ENCODE peak calls at places on chromosomes 12 and 14, in eight cellular contexts. One of them, this sample, is unnamed.

GRCh38 chr12:103680591-103681065 is 93.6 kb downstream of the STAB2 start:
- DNase-seq in mucosa of descending colon: peak
- DNase-seq in nephron progenitor cell: no peak
- DNase-seq in fibroblast of the aortic adventitia: peak
- DNase-seq in WERI-Rb-1: peak
- DNase-seq in coronary artery: peak
- DNase-seq in body of pancreas: peak
- DNase-seq in uterus: peak
- DNase-seq in this sample: no peak

GRCh38 chr12:85310456-85311076 is 30.5 kb downstream of the ALX1 start:
- DNase-seq in WERI-Rb-1: no peak
- DNase-seq in nephron progenitor cell: no peak
- DNase-seq in fibroblast of the aortic adventitia: peak
- DNase-seq in uterus: no peak
- DNase-seq in coronary artery: no peak
- DNase-seq in body of pancreas: no peak
- DNase-seq in mucosa of descending colon: no peak
- DNase-seq in this sample: no peak

GRCh38 chr12:92080390-92081285 is 65.0 kb downstream of the BTG1 start:
- DNase-seq in coronary artery: no peak
- DNase-seq in mucosa of descending colon: no peak
- DNase-seq in body of pancreas: no peak
- DNase-seq in uterus: no peak
- DNase-seq in fibroblast of the aortic adventitia: peak
- DNase-seq in WERI-Rb-1: no peak
- DNase-seq in nephron progenitor cell: no peak
- DNase-seq in this sample: peak

GRCh38 chr14:90857866-90858265 is 41.6 kb upstream of the TTC7B start:
- DNase-seq in uterus: no peak
- DNase-seq in fibroblast of the aortic adventitia: no peak
- DNase-seq in WERI-Rb-1: no peak
- DNase-seq in body of pancreas: no peak
- DNase-seq in coronary artery: no peak
- DNase-seq in nephron progenitor cell: no peak
- DNase-seq in mucosa of descending colon: no peak
- DNase-seq in this sample: no peak

GRCh38 chr14:67934087-67934486 is 114.5 kb downstream of the RAD51B start:
- DNase-seq in coronary artery: no peak
- DNase-seq in WERI-Rb-1: peak
- DNase-seq in body of pancreas: peak
- DNase-seq in nephron progenitor cell: peak
- DNase-seq in fibroblast of the aortic adventitia: peak
- DNase-seq in uterus: peak
- DNase-seq in mucosa of descending colon: no peak
- DNase-seq in this sample: peak

GRCh38 chr12:85781751-85782150 is 54.5 kb downstream of the RASSF9 start:
- DNase-seq in nephron progenitor cell: no peak
- DNase-seq in fibroblast of the aortic adventitia: no peak
- DNase-seq in WERI-Rb-1: peak
- DNase-seq in body of pancreas: no peak
- DNase-seq in uterus: no peak
- DNase-seq in coronary artery: no peak
- DNase-seq in mucosa of descending colon: no peak
- DNase-seq in this sample: no peak

GRCh38 chr12:82912406-82912805 is 225.7 kb downstream of the TMTC2 start:
- DNase-seq in mucosa of descending colon: no peak
- DNase-seq in nephron progenitor cell: no peak
- DNase-seq in uterus: no peak
- DNase-seq in fibroblast of the aortic adventitia: peak
- DNase-seq in coronary artery: no peak
- DNase-seq in body of pancreas: no peak
- DNase-seq in WERI-Rb-1: no peak
- DNase-seq in this sample: no peak

GRCh38 chr12:123991402-123991951 is 18.5 kb downstream of the ZNF664 start:
- DNase-seq in nephron progenitor cell: no peak
- DNase-seq in mucosa of descending colon: no peak
- DNase-seq in fibroblast of the aortic adventitia: no peak
- DNase-seq in coronary artery: no peak
- DNase-seq in uterus: no peak
- DNase-seq in WERI-Rb-1: no peak
- DNase-seq in body of pancreas: no peak
- DNase-seq in this sample: peak

GRCh38 chr14:75577090-75577489 is 1.3 kb upstream of the FLVCR2 start:
- DNase-seq in WERI-Rb-1: no peak
- DNase-seq in mucosa of descending colon: no peak
- DNase-seq in nephron progenitor cell: no peak
- DNase-seq in body of pancreas: no peak
- DNase-seq in uterus: no peak
- DNase-seq in fibroblast of the aortic adventitia: no peak
- DNase-seq in coronary artery: no peak
- DNase-seq in this sample: no peak

GRCh38 chr14:45145214-45145613 is 9.5 kb downstream of the FANCM start:
- DNase-seq in mucosa of descending colon: no peak
- DNase-seq in uterus: no peak
- DNase-seq in coronary artery: no peak
- DNase-seq in body of pancreas: no peak
- DNase-seq in nephron progenitor cell: no peak
- DNase-seq in WERI-Rb-1: no peak
- DNase-seq in fibroblast of the aortic adventitia: no peak
- DNase-seq in this sample: no peak

GRCh38 chr14:53161758-53162512 is 8.8 kb upstream of the DDHD1 start:
- DNase-seq in nephron progenitor cell: no peak
- DNase-seq in coronary artery: no peak
- DNase-seq in WERI-Rb-1: no peak
- DNase-seq in mucosa of descending colon: no peak
- DNase-seq in body of pancreas: no peak
- DNase-seq in fibroblast of the aortic adventitia: no peak
- DNase-seq in uterus: no peak
- DNase-seq in this sample: no peak

GRCh38 chr12:130482448-130482847 is 144.8 kb downstream of the PIWIL1 start:
- DNase-seq in mucosa of descending colon: no peak
- DNase-seq in nephron progenitor cell: no peak
- DNase-seq in fibroblast of the aortic adventitia: no peak
- DNase-seq in uterus: no peak
- DNase-seq in body of pancreas: no peak
- DNase-seq in coronary artery: no peak
- DNase-seq in WERI-Rb-1: no peak
- DNase-seq in this sample: no peak

GRCh38 chr12:91274886-91275285 is 92.3 kb upstream of the DCN start:
- DNase-seq in body of pancreas: peak
- DNase-seq in nephron progenitor cell: no peak
- DNase-seq in mucosa of descending colon: no peak
- DNase-seq in coronary artery: no peak
- DNase-seq in uterus: peak
- DNase-seq in WERI-Rb-1: peak
- DNase-seq in fibroblast of the aortic adventitia: peak
- DNase-seq in this sample: no peak

GRCh38 chr14:76827696-76828301 is 1.6 kb downstream of the LRRC74A start:
- DNase-seq in mucosa of descending colon: no peak
- DNase-seq in coronary artery: no peak
- DNase-seq in nephron progenitor cell: no peak
- DNase-seq in uterus: peak
- DNase-seq in WERI-Rb-1: no peak
- DNase-seq in body of pancreas: peak
- DNase-seq in fibroblast of the aortic adventitia: peak
- DNase-seq in this sample: no peak

GRCh38 chr12:131829795-131830334 is 1.7 kb downstream of the MMP17 start:
- DNase-seq in uterus: no peak
- DNase-seq in body of pancreas: no peak
- DNase-seq in coronary artery: peak
- DNase-seq in mucosa of descending colon: no peak
- DNase-seq in WERI-Rb-1: no peak
- DNase-seq in fibroblast of the aortic adventitia: no peak
- DNase-seq in nephron progenitor cell: no peak
- DNase-seq in this sample: no peak

GRCh38 chr12:46675736-46676135 is 150.1 kb downstream of the SLC38A4 start:
- DNase-seq in nephron progenitor cell: peak
- DNase-seq in fibroblast of the aortic adventitia: peak
- DNase-seq in body of pancreas: peak
- DNase-seq in WERI-Rb-1: peak
- DNase-seq in coronary artery: no peak
- DNase-seq in uterus: no peak
- DNase-seq in mucosa of descending colon: peak
- DNase-seq in this sample: peak

GRCh38 chr12:40325349-40325960 is 100.7 kb downstream of the LRRK2 start:
- DNase-seq in WERI-Rb-1: peak
- DNase-seq in body of pancreas: no peak
- DNase-seq in nephron progenitor cell: no peak
- DNase-seq in fibroblast of the aortic adventitia: peak
- DNase-seq in mucosa of descending colon: no peak
- DNase-seq in coronary artery: no peak
- DNase-seq in uterus: no peak
- DNase-seq in this sample: no peak
- TF ChIP-seq CTCF in WERI-Rb-1: peak
- TF ChIP-seq CTCF in body of pancreas: no peak
- TF ChIP-seq CTCF in nephron progenitor cell: peak
- TF ChIP-seq CTCF in fibroblast of the aortic adventitia: peak
- TF ChIP-seq CTCF in mucosa of descending colon: no peak
- TF ChIP-seq CTCF in coronary artery: no peak
- TF ChIP-seq CTCF in uterus: no peak
- TF ChIP-seq CTCF in this sample: peak

GRCh38 chr14:100679707-100680438 is 46.8 kb upstream of the DLK1 start:
- DNase-seq in nephron progenitor cell: no peak
- DNase-seq in fibroblast of the aortic adventitia: peak
- DNase-seq in mucosa of descending colon: no peak
- DNase-seq in body of pancreas: peak
- DNase-seq in uterus: peak
- DNase-seq in WERI-Rb-1: no peak
- DNase-seq in coronary artery: no peak
- DNase-seq in this sample: peak
- TF ChIP-seq CTCF in nephron progenitor cell: no peak
- TF ChIP-seq CTCF in fibroblast of the aortic adventitia: peak
- TF ChIP-seq CTCF in mucosa of descending colon: no peak
- TF ChIP-seq CTCF in body of pancreas: no peak
- TF ChIP-seq CTCF in uterus: no peak
- TF ChIP-seq CTCF in WERI-Rb-1: no peak
- TF ChIP-seq CTCF in coronary artery: no peak
- TF ChIP-seq CTCF in this sample: peak

DNA sequence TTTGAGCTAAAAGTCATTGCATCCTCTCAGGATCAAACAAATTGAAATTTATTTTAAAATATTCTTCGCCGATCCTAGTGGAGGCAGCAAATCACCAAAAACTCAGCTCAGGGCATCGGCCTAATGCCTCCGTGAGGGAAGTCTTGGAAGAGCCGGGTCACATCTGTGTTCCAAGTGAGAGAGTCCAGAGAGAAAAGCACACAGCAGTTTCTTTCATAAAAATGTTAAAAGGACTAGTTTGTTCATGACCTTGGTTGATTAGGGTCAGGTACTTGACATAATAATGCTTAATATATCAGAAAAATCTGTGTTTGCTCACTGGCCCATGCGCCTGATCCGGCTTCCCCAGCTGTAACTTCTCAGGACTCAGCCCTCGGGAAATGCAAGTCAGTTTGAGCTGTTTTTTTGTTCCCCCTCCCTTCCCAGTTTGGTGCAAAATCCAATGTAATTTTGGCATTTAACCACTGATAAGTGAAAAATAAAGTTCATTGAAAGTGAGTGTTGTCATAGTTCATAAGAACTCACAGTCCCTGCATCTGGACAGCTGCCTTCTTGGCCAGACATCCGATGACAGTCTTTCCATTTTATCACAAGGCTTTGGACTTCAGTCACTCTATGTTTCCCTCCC is 161.7 kb downstream of the CAND1 start:
- DNase-seq in coronary artery: peak
- DNase-seq in uterus: peak
- DNase-seq in nephron progenitor cell: no peak
- DNase-seq in WERI-Rb-1: no peak
- DNase-seq in fibroblast of the aortic adventitia: peak
- DNase-seq in body of pancreas: peak
- DNase-seq in mucosa of descending colon: no peak
- DNase-seq in this sample: no peak
- TF ChIP-seq CTCF in coronary artery: no peak
- TF ChIP-seq CTCF in uterus: peak
- TF ChIP-seq CTCF in nephron progenitor cell: no peak
- TF ChIP-seq CTCF in WERI-Rb-1: no peak
- TF ChIP-seq CTCF in fibroblast of the aortic adventitia: peak
- TF ChIP-seq CTCF in body of pancreas: no peak
- TF ChIP-seq CTCF in mucosa of descending colon: no peak
- TF ChIP-seq CTCF in this sample: no peak

GRCh38 chr14:23481362-23481970 is 12.0 kb downstream of the NGDN start:
- DNase-seq in mucosa of descending colon: no peak
- DNase-seq in WERI-Rb-1: no peak
- DNase-seq in body of pancreas: no peak
- DNase-seq in uterus: no peak
- DNase-seq in nephron progenitor cell: peak
- DNase-seq in coronary artery: no peak
- DNase-seq in fibroblast of the aortic adventitia: peak
- DNase-seq in this sample: peak

GRCh38 chr14:23482814-23483128 is 13.3 kb downstream of the NGDN start:
- DNase-seq in uterus: no peak
- DNase-seq in nephron progenitor cell: no peak
- DNase-seq in WERI-Rb-1: no peak
- DNase-seq in fibroblast of the aortic adventitia: no peak
- DNase-seq in body of pancreas: no peak
- DNase-seq in coronary artery: no peak
- DNase-seq in mucosa of descending colon: no peak
- DNase-seq in this sample: no peak

GRCh38 chr14:23485311-23485710 is 15.8 kb downstream of the NGDN start:
- DNase-seq in fibroblast of the aortic adventitia: no peak
- DNase-seq in mucosa of descending colon: no peak
- DNase-seq in uterus: no peak
- DNase-seq in coronary artery: no peak
- DNase-seq in nephron progenitor cell: no peak
- DNase-seq in body of pancreas: no peak
- DNase-seq in WERI-Rb-1: no peak
- DNase-seq in this sample: no peak

GRCh38 chr14:23481992-23482813 is 12.7 kb downstream of the NGDN start:
- DNase-seq in uterus: no peak
- DNase-seq in coronary artery: no peak
- DNase-seq in nephron progenitor cell: no peak
- DNase-seq in WERI-Rb-1: no peak
- DNase-seq in fibroblast of the aortic adventitia: no peak
- DNase-seq in body of pancreas: no peak
- DNase-seq in mucosa of descending colon: no peak
- DNase-seq in this sample: no peak

DNA sequence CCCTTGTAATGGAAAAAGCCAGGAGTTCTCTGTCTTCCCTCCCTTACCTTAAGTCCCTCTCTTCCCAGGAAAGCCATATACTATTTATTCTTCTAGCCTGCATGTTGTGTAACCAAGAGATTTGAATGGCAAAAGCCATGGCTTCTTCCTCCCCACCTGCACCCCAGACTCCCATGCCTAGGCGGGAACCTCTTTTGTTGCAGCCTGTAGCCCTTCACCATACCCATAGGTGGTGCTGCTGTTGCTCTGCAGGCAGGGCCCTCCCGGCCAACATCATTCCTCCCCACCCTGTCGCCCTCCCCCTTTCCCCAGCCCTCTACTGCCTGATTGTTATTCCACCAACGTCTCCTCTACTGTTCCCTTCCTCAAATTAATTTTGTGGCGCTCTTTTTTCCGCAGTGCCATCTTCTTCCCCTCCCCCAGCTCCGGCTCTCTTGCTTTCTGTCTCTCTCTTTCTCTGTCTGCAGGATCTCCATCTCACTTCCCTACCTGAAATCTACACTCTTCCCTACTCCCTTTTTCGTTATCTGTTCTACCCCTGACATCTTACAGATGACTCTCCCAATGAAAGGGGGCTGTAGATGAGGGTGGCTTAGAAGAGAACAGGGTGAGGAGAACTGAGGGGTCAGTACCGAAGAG is 13.8 kb downstream of the NGDN start:
- DNase-seq in fibroblast of the aortic adventitia: no peak
- DNase-seq in coronary artery: no peak
- DNase-seq in mucosa of descending colon: no peak
- DNase-seq in uterus: no peak
- DNase-seq in nephron progenitor cell: peak
- DNase-seq in WERI-Rb-1: peak
- DNase-seq in body of pancreas: no peak
- DNase-seq in this sample: no peak
- TF ChIP-seq CTCF in fibroblast of the aortic adventitia: peak
- TF ChIP-seq CTCF in coronary artery: no peak
- TF ChIP-seq CTCF in mucosa of descending colon: no peak
- TF ChIP-seq CTCF in uterus: no peak
- TF ChIP-seq CTCF in nephron progenitor cell: peak
- TF ChIP-seq CTCF in WERI-Rb-1: peak
- TF ChIP-seq CTCF in body of pancreas: no peak
- TF ChIP-seq CTCF in this sample: peak